ENCODE peak calls at places on chromosome 16, in six cellular contexts. I, B, H, Z, O and C are unnamed samples.

GRCh38 chr16:4336701-4337539 is 14.2 kb downstream of the PAM16 start:
- DNase-seq in I (no peak), B (no peak), H (no peak), Z (no peak), O (no peak), C (no peak)

GRCh38 chr16:1656808-1657617 is 21.1 kb upstream of the JPT2 start:
- DNase-seq in I (no peak), B (no peak), H (no peak), Z (no peak), O (no peak), C (no peak)

GRCh38 chr16:16071631-16072244 is 122.3 kb downstream of the ABCC1 start:
- DNase-seq in I (no peak), B (peak; percentile 77), H (no peak), Z (no peak), O (no peak), C (no peak)

GRCh38 chr16:69721441-69721957 is 4.9 kb downstream of the NQO1 start:
- DNase-seq in I (no peak), B (no peak), H (no peak), Z (no peak), O (no peak), C (no peak)

GRCh38 chr16:87045462-87046216 is 271.6 kb downstream of the C16orf95 start:
- DNase-seq in I (no peak), B (no peak), H (no peak), Z (no peak), O (no peak), C (no peak)

GRCh38 chr16:17358350-17358749 is 112.4 kb downstream of the XYLT1 start:
- DNase-seq in I (no peak), B (no peak), H (no peak), Z (no peak), O (no peak), C (no peak)

GRCh38 chr16:28063047-28063521 is 430 bp downstream of the GSG1L start:
- DNase-seq in I (no peak), B (no peak), H (no peak), Z (no peak), O (no peak), C (no peak)

GRCh38 chr16:29963021-29963743 is 1.3 kb downstream of the TMEM219 start:
- DNase-seq in I (no peak), B (no peak), H (no peak), Z (no peak), O (no peak), C (no peak)

GRCh38 chr16:84841787-84842300 is 22.1 kb downstream of the CRISPLD2 start:
- DNase-seq in I (no peak), B (peak; percentile 38), H (no peak), Z (no peak), O (no peak), C (peak; percentile 96)

GRCh38 chr16:1964046-1964505 is 550 bp downstream of the RPS2 start:
- DNase-seq in I (no peak), B (no peak), H (no peak), Z (peak; percentile 31), O (no peak), C (peak; percentile 35)

GRCh38 chr16:46853713-46854443 is 22.9 kb upstream of the C16orf87 start:
- DNase-seq in I (no peak), B (peak; percentile 69), H (peak; percentile 32), Z (peak; percentile 19), O (peak; percentile 76), C (peak; percentile 93)

GRCh38 chr16:50539822-50540710 is 8.1 kb upstream of the NKD1 start:
- DNase-seq in I (no peak), B (no peak), H (no peak), Z (no peak), O (no peak), C (peak; percentile 51)

GRCh38 chr16:67844441-67844840 is 2.3 kb upstream of the NUTF2 start:
- DNase-seq in I (no peak), B (no peak), H (no peak), Z (no peak), O (peak; percentile 52), C (peak; percentile 54)

GRCh38 chr16:85137323-85138072 is 25.2 kb upstream of the CIBAR2 start:
- DNase-seq in I (peak; percentile 79), B (peak; percentile 93), H (peak; percentile 88), Z (no peak), O (peak; percentile 78), C (peak; percentile 80)

GRCh38 chr16:21626659-21627277 is 25.6 kb downstream of the IGSF6 start:
- DNase-seq in I (peak; percentile 93), B (no peak), H (peak; percentile 75), Z (peak; percentile 18), O (peak; percentile 95), C (peak; percentile 22)

GRCh38 chr16:57394444-57394843 is 10.1 kb upstream of the CCL17 start:
- DNase-seq in I (no peak), B (no peak), H (no peak), Z (no peak), O (no peak), C (no peak)

GRCh38 chr16:23182206-23182674 is 305 bp upstream of the SCNN1G start:
- DNase-seq in I (peak; percentile 3), B (peak; percentile 84), H (peak; percentile 10), Z (peak; percentile 43), O (peak; percentile 41), C (peak; percentile 93)

GRCh38 chr16:66188786-66189725 is 177.4 kb upstream of the CDH5 start:
- DNase-seq in I (no peak), B (no peak), H (peak; percentile 32), Z (no peak), O (no peak), C (peak; percentile 9)

GRCh38 chr16:50859628-50860360 is 117.9 kb downstream of the CYLD start:
- DNase-seq in I (no peak), B (no peak), H (no peak), Z (no peak), O (no peak), C (no peak)

GRCh38 chr16:20727181-20727580 is 14.4 kb downstream of the THUMPD1 start:
- DNase-seq in I (no peak), B (no peak), H (no peak), Z (no peak), O (no peak), C (no peak)

GRCh38 chr16:72221216-72221995 is 49.5 kb upstream of the PMFBP1 start:
- DNase-seq in I (no peak), B (no peak), H (no peak), Z (no peak), O (peak; percentile 18), C (no peak)

GRCh38 chr16:54856871-54857270 is 73.8 kb upstream of the IRX5 start:
- DNase-seq in I (no peak), B (no peak), H (no peak), Z (no peak), O (no peak), C (no peak)

GRCh38 chr16:29645699-29646187 is 17.3 kb upstream of the SPN start:
- DNase-seq in I (no peak), B (no peak), H (no peak), Z (no peak), O (peak; percentile 18), C (peak; percentile 40)

GRCh38 chr16:9256196-9256595 is 164.8 kb downstream of the HAPSTR1 start:
- DNase-seq in I (no peak), B (no peak), H (no peak), Z (no peak), O (peak; percentile 36), C (peak; percentile 84)

GRCh38 chr16:13909872-13910303 is 10.1 kb upstream of the ERCC4 start:
- DNase-seq in I (peak; percentile 12), B (peak; percentile 90), H (no peak), Z (no peak), O (no peak), C (no peak)